ENCODE peak calls at places on chromosomes 12 and 14, in five cellular contexts. Y, F, M, S and L are unnamed samples.

GRCh38 chr14:68506021-68506644 is 286.7 kb downstream of the ZFP36L1 start:
- DNase-seq in Y (no peak), F (no peak), M (no peak), S (no peak), L (no peak)

GRCh38 chr12:113291586-113291985 is 43.3 kb downstream of the SLC8B1 start:
- DNase-seq in Y (no peak), F (no peak), M (no peak), S (no peak), L (no peak)

GRCh38 chr12:28591831-28592230 is 401.6 kb downstream of the CCDC91 start:
- DNase-seq in Y (no peak), F (no peak), M (no peak), S (no peak), L (no peak)

GRCh38 chr12:124565656-124566180 is 1.7 kb downstream of the NCOR2 start:
- DNase-seq in Y (peak; percentile 48), F (no peak), M (peak; percentile 13), S (no peak), L (no peak)

GRCh38 chr12:87165733-87166375 is 863.3 kb downstream of the C12orf50 start:
- DNase-seq in Y (no peak), F (no peak), M (no peak), S (no peak), L (no peak)

GRCh38 chr12:80946591-80946990 is 8.9 kb upstream of the LIN7A start:
- DNase-seq in Y (no peak), F (no peak), M (no peak), S (no peak), L (no peak)

GRCh38 chr12:104630230-104630670 is 173.5 kb downstream of the CHST11 start:
- DNase-seq in Y (no peak), F (no peak), M (no peak), S (no peak), L (no peak)

GRCh38 chr12:76883151-76883550 is 4.3 kb upstream of the CSRP2 start:
- DNase-seq in Y (no peak), F (no peak), M (no peak), S (no peak), L (no peak)

GRCh38 chr14:98466807-98467206 is 805.2 kb downstream of the BCL11B start:
- DNase-seq in Y (no peak), F (no peak), M (no peak), S (no peak), L (no peak)

GRCh38 chr12:31928246-31929139 is 30.7 kb upstream of the RESF1 start:
- DNase-seq in Y (no peak), F (no peak), M (no peak), S (no peak), L (no peak)

DNA sequence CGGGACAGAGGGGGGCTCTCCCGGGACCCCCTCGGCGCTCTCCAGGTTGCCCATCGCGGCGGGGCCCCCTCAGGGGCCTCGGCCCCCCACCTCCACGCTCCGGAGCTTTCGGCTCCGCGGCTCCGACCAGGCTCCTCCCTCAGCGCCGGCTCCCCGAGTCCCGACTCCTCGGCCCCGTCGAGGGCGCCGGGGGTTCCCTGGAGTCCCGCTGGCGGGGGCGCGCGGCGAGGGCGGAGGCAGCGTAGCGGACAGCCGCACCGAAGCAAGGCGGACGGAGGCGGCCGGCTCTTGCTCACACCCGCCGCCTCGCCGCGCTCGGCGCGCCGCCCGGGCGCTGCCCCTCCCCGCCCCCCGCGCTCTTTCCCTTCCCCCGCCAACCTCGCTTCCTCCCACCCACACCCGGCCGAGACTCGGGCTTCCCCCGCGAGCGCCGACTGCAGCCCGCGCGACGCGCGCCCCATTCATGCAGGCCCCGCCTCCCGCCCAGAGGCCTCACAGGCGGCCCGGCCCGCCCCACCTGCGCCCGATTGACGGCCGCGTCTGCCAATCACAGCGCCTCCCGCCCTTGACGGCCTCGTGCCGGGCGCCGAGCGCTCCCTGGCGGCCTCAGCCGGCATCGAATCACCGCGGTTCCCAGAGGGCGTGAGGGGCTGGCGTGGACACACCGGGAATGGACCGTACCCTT is at the start of gene FMNL3:
- DNase-seq in Y (peak; percentile 100), F (peak; percentile 96), M (peak; percentile 72), S (peak; percentile 99), L (peak; percentile 97)
- TF ChIP-seq POLR2A in Y (peak; percentile 41), F (peak; percentile 55), M (no peak), S (peak; percentile 45), L (no peak)

GRCh38 chr12:56300644-56301464 is 724 bp upstream of the CS start:
- DNase-seq in Y (peak; percentile 52), F (no peak), M (no peak), S (peak; percentile 46), L (no peak)
- TF ChIP-seq TAF1 in Y (peak; percentile 41), F (no peak), M (no peak), S (no peak), L (no peak)

DNA sequence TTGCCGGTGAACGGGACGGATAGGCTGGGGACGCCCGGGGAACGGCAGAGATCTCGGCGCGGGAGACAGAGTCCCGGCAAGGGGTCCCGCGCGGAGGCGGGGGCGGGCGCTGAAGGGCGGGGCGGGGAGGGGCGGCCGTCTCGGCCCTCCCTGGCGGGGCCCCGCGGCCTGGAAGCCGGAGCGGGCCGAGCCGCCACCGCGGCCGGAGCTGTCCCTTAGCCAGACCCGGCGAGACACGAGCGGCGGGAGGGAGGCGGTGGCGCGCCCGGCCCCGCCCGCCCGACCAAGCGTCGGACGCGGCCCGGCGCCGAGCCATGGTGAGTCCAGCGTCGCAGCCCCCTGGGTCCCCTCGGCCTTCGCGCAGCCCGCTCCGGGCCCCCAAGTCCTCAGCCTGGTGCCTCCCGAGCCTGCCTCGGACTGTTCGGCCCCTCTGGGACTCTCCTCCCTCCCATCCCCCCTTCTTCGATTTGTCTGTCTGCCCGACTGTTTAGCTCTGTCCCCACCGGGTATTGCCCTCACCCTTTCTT is at the start of gene ARHGEF40:
- DNase-seq in Y (peak; percentile 81), F (no peak), M (no peak), S (no peak), L (no peak)
- TF ChIP-seq POLR2A in Y (no peak), F (no peak), M (no peak), S (peak; percentile 16), L (no peak)

GRCh38 chr12:6532927-6533652 is 1.2 kb upstream of the GAPDH start:
- DNase-seq in Y (peak; percentile 24), F (no peak), M (peak; percentile 84), S (peak; percentile 81), L (no peak)

GRCh38 chr12:6533653-6534157 is 612 bp upstream of the GAPDH start:
- DNase-seq in Y (peak; percentile 54), F (peak; percentile 71), M (peak; percentile 86), S (peak; percentile 90), L (peak; percentile 60)

GRCh38 chr12:6530576-6531260 is 3.6 kb upstream of the GAPDH start:
- DNase-seq in Y (no peak), F (no peak), M (no peak), S (no peak), L (no peak)

GRCh38 chr12:6534158-6534913 is at the start of gene GAPDH:
- DNase-seq in Y (peak; percentile 70), F (peak; percentile 92), M (peak; percentile 95), S (peak; percentile 91), L (peak; percentile 88)

DNA sequence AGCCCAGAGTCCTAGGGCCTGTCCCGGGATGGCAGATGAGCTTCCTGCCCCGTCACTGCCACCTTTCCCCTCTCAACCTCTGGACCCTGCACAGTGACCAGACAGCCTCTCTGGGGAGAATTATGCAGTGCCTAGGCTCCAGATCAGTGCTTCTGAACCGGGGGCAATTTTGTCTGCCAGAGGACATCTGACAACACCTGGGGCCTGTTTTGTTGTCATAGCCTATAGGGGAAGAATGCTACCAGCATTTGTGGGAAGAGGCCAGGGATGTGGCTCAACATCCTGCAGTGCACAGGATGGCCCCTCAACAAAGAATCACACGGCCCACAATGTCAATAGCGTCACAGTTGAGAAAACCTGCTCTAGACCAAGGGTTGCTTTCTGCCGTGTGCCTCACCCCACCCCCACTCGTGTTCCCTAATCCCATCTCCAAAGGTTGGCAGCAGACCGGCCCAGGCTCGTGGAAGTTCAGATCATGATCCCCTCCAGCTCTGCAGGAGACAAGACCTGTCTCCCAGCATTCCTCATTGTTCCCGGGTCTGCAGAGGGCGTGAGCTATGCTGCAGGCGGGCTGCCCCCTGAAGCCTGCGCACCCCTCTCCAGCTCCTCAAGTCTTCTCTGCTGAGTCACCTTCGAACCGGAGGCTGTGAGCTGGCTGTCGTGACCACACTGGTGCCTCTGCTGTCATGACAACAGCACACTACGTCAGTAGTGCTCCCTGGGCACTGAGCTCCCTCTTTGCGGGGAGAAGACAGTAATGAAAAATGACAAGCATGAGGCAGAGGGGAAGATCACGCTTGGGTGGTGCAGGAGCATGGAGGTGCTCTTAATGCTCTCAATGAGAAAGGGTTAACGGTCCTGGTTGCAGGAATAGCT is 2.0 kb upstream of the GAPDH start:
- DNase-seq in Y (peak; percentile 74), F (peak; percentile 60), M (peak; percentile 78), S (peak; percentile 62), L (peak; percentile 61)
- TF ChIP-seq TAF1 in Y (no peak), F (no peak), M (peak; percentile 57), S (peak; percentile 4), L (peak; percentile 9)

GRCh38 chr12:46218509-46219095 is 50.2 kb downstream of the SLC38A1 start:
- DNase-seq in Y (no peak), F (no peak), M (no peak), S (no peak), L (no peak)
- TF ChIP-seq POLR2A in Y (no peak), F (no peak), M (no peak), S (no peak), L (no peak)

DNA sequence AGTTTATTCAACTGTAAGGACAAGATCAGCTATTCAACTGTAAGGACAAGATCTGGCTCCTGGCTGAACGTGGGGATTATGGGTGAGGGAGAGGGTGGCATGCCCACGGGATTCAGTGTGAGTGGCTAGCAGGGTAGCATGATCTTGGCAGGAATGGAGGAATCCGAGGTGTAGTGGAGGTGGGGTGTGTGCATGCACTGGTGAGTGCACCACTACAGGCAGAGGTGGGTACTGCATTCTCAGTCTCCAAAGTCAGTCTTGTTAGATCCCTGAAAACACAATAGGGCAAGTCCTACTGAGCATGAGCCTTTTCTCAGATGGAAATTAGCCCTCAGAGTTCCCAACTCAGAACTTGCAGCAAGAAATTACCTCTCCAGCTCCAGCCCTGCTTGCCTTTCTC is 32.2 kb upstream of the DCD start:
- DNase-seq in Y (peak; percentile 60), F (no peak), M (peak; percentile 19), S (peak; percentile 90), L (peak; percentile 8)
- TF ChIP-seq TAF1 in Y (no peak), F (no peak), M (no peak), S (no peak), L (no peak)